ENCODE peak calls at places on chromosomes 16 and 17, in nine cellular contexts. F is sigmoid colon, E is tibial artery, M is upper lobe of right lung, Y is IMR-90, U is left ventricle myocardium inferior, R is upper lobe of left lung, J is cardiac muscle cell, G is uterus. K is an unnamed sample. For H3K4me1 and H3K27me3, the result is how much of the 10 kb centered on the place peaks cover.

GRCh38 chr17:31629696-31630470 is 229.2 kb downstream of the COPRS start:
- DNase-seq in G (no peak), Y (peak), F (no peak), E (no peak), R (no peak), U (no peak), J (no peak), M (no peak), K (no peak)

GRCh38 chr17:79031996-79032875 is 8.3 kb downstream of the C1QTNF1 start:
- DNase-seq in Y (no peak), E (peak), U (no peak), F (peak), J (no peak), M (peak), R (no peak), G (no peak), K (no peak)

GRCh38 chr17:79365361-79365760 is 245.5 kb downstream of the RBFOX3 start:
- DNase-seq in U (no peak), R (no peak), Y (no peak), F (no peak), E (no peak), M (no peak), G (no peak), J (no peak), K (no peak)

GRCh38 chr17:20304961-20305360 is 162.4 kb downstream of the LGALS9B start:
- DNase-seq in E (no peak), F (no peak), G (no peak), R (no peak), M (no peak), Y (no peak), J (no peak), U (no peak), K (no peak)

GRCh38 chr17:29163563-29163962 is 16.6 kb downstream of the MYO18A start:
- DNase-seq in R (no peak), E (no peak), G (no peak), F (no peak), M (no peak), U (no peak), Y (no peak), J (no peak), K (no peak)

GRCh38 chr17:79838541-79839274 is 532 bp downstream of the CBX4 start:
- DNase-seq in G (no peak), M (peak), Y (peak), U (peak), E (peak), J (peak), F (no peak), R (peak), K (no peak)

GRCh38 chr16:77877712-77878111 is 89.3 kb downstream of the VAT1L start:
- DNase-seq in M (no peak), Y (peak), F (no peak), G (no peak), U (no peak), E (no peak), R (no peak), J (no peak), K (no peak)

GRCh38 chr17:4986403-4986802 is 1.1 kb downstream of the CAMTA2 start:
- DNase-seq in G (no peak), M (no peak), E (no peak), J (no peak), Y (no peak), R (no peak), U (no peak), F (peak), K (no peak)

GRCh38 chr16:716768-717325 is 1.9 kb downstream of the METRN start:
- DNase-seq in M (no peak), Y (no peak), U (no peak), F (no peak), J (no peak), G (no peak), E (no peak), R (no peak), K (no peak)

GRCh38 chr16:715448-716249 is 731 bp downstream of the METRN start:
- DNase-seq in U (no peak), R (no peak), G (no peak), F (no peak), E (no peak), M (peak), Y (no peak), J (peak), K (no peak)

GRCh38 chr16:716250-716607 is 1.3 kb downstream of the METRN start:
- DNase-seq in M (no peak), G (no peak), J (peak), R (no peak), E (no peak), U (no peak), Y (no peak), F (no peak), K (no peak)

GRCh38 chr16:714079-714478 is 839 bp upstream of the METRN start:
- DNase-seq in M (no peak), R (no peak), G (no peak), U (no peak), J (no peak), Y (no peak), F (no peak), E (no peak), K (no peak)

GRCh38 chr16:714558-715447 is at the start of gene METRN:
- DNase-seq in G (peak), R (peak), M (peak), U (peak), E (peak), Y (peak), J (peak), F (peak), K (peak)
- H3K4me1 ChIP-seq in G (under half), R (under half), M (under half), U (under half), E (under half), Y (under half), J (under half), F (under half), K (under half)

GRCh38 chr16:89200850-89201466 is 621 bp upstream of the SLC22A31 start:
- DNase-seq in Y (no peak), G (no peak), R (no peak), M (peak), E (no peak), U (no peak), J (no peak), F (no peak), K (no peak)
- H3K27me3 ChIP-seq in Y (under half), G (under half), R (under half), M (under half), E (under half), U (half or more), J (half or more), F (half or more), K (under half)

GRCh38 chr17:43935926-43936261 is 6.4 kb downstream of the PPY start:
- DNase-seq in J (no peak), F (no peak), U (no peak), M (no peak), Y (no peak), E (no peak), R (no peak), G (no peak), K (no peak)
- H3K27ac ChIP-seq in J (no peak), F (no peak), U (no peak), M (no peak), Y (no peak), E (no peak), R (no peak), G (no peak), K (no peak)

GRCh38 chr17:77438241-77439204 is 297.8 kb downstream of the SEC14L1 start:
- DNase-seq in M (no peak), U (no peak), F (no peak), G (no peak), Y (no peak), J (no peak), E (no peak), R (no peak), K (no peak)

GRCh38 chr17:77437747-77438146 is 297.0 kb downstream of the SEC14L1 start:
- DNase-seq in U (no peak), F (no peak), M (no peak), E (no peak), J (no peak), G (no peak), R (no peak), Y (no peak), K (no peak)

GRCh38 chr17:77436058-77436442 is 295.3 kb downstream of the SEC14L1 start:
- DNase-seq in G (no peak), M (no peak), R (no peak), J (peak), E (no peak), U (peak), Y (peak), F (no peak), K (no peak)

GRCh38 chr17:77436481-77436880 is 295.7 kb downstream of the SEC14L1 start:
- DNase-seq in M (no peak), J (no peak), E (no peak), R (no peak), F (no peak), G (no peak), U (no peak), Y (no peak), K (no peak)

DNA sequence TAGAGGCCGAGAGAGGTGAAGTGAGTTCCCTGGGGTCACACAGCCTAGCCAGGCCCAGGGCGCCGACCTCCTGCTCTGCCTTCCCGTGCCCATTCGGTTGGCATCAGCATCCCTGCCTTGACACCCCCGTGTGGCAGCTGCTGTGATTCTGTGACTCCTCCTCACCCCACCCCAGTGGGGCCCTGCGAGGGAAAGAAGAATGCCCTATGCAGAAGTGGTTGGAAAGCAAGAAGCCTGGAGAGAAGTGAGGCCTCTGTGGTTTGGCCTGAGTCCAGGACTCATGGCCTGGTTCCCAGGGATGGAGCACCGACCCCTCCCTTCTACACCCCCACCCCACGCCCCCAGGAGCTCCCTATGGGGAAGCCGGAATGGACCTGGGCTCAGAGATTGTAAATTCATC is 296.2 kb downstream of the SEC14L1 start:
- DNase-seq in R (no peak), G (no peak), Y (peak), U (peak), E (peak), J (no peak), F (peak), M (no peak), K (no peak)
- H3K4me1 ChIP-seq in R (half or more), G (under half), Y (half or more), U (half or more), E (under half), J (half or more), F (half or more), M (half or more), K (half or more)

GRCh38 chr17:8925808-8926207 is 39.7 kb downstream of the PIK3R5 start:
- DNase-seq in M (no peak), F (no peak), G (no peak), U (no peak), Y (no peak), E (no peak), J (no peak), R (no peak), K (no peak)
- H3K27me3 ChIP-seq in M (under half), F (under half), G (under half), U (under half), Y (under half), E (under half), J (under half), R (under half), K (under half)

GRCh38 chr16:68421076-68421475 is 27.2 kb downstream of the SMPD3 start:
- DNase-seq in U (no peak), R (no peak), F (no peak), G (no peak), M (no peak), E (peak), Y (no peak), J (no peak), K (no peak)

GRCh38 chr16:68420366-68420765 is 27.9 kb downstream of the SMPD3 start:
- DNase-seq in Y (no peak), M (no peak), J (no peak), R (no peak), G (no peak), F (no peak), E (no peak), U (no peak), K (no peak)

GRCh38 chr16:68414581-68414980 is 33.7 kb downstream of the SMPD3 start:
- DNase-seq in R (no peak), G (no peak), U (no peak), E (no peak), Y (no peak), F (no peak), M (no peak), J (no peak), K (no peak)

GRCh38 chr16:68416057-68417046 is 32.0 kb downstream of the SMPD3 start:
- DNase-seq in U (no peak), Y (no peak), M (no peak), R (peak), J (no peak), G (no peak), E (peak), F (no peak), K (no peak)

GRCh38 chr16:68417711-68418301 is 30.5 kb downstream of the SMPD3 start:
- DNase-seq in E (peak), M (peak), U (no peak), R (peak), Y (no peak), G (peak), J (no peak), F (no peak), K (peak)
- H3K27ac ChIP-seq in E (no peak), M (peak), U (no peak), R (peak), Y (no peak), G (no peak), J (no peak), F (no peak), K (peak)

K was measured in naive thymus-derived CD4-positive, alpha-beta T cell.